ENCODE peak calls at places on chromosome 14, in nine cellular contexts. One of them, this sample, is unnamed.

GRCh38 chr14:56585461-56586084 is 6.0 kb downstream of the TMEM260 start:
- DNase-seq in psoas muscle: no peak
- DNase-seq in NCI-H2029: peak
- DNase-seq in stimulated activated CD8-positive, alpha-beta memory T cell treated with anti-CD3 and anti-CD28 coated beads, Interleukin-2, amount 100 ng/mL, for 48 hours: no peak
- DNase-seq in non-pigmented ciliary epithelial cell: no peak
- DNase-seq in Calu3: no peak
- DNase-seq in amniotic epithelial cell: no peak
- DNase-seq in stimulated activated naive B cell treated with anti-CD40 and anti-IgM and Interleukin-4, amounts not matched to agents 10 μg/mL and 1 μg/mL and 100 μg/mL, for 72 hours: no peak
- DNase-seq in left ventricle myocardium inferior: no peak
- DNase-seq in this sample: no peak

GRCh38 chr14:103930051-103930604 is 1.9 kb downstream of the TDRD9 start:
- DNase-seq in Calu3: no peak
- DNase-seq in stimulated activated naive B cell treated with anti-CD40 and anti-IgM and Interleukin-4, amounts not matched to agents 10 μg/mL and 1 μg/mL and 100 μg/mL, for 72 hours: no peak
- DNase-seq in amniotic epithelial cell: no peak
- DNase-seq in left ventricle myocardium inferior: no peak
- DNase-seq in psoas muscle: no peak
- DNase-seq in stimulated activated CD8-positive, alpha-beta memory T cell treated with anti-CD3 and anti-CD28 coated beads, Interleukin-2, amount 100 ng/mL, for 48 hours: no peak
- DNase-seq in NCI-H2029: no peak
- DNase-seq in non-pigmented ciliary epithelial cell: no peak
- DNase-seq in this sample: no peak

GRCh38 chr14:77303417-77304156 is 17.1 kb downstream of the POMT2 start:
- DNase-seq in Calu3: peak
- DNase-seq in stimulated activated naive B cell treated with anti-CD40 and anti-IgM and Interleukin-4, amounts not matched to agents 10 μg/mL and 1 μg/mL and 100 μg/mL, for 72 hours: no peak
- DNase-seq in amniotic epithelial cell: peak
- DNase-seq in NCI-H2029: peak
- DNase-seq in stimulated activated CD8-positive, alpha-beta memory T cell treated with anti-CD3 and anti-CD28 coated beads, Interleukin-2, amount 100 ng/mL, for 48 hours: no peak
- DNase-seq in left ventricle myocardium inferior: no peak
- DNase-seq in psoas muscle: no peak
- DNase-seq in non-pigmented ciliary epithelial cell: peak
- DNase-seq in this sample: no peak

GRCh38 chr14:100293497-100294212 is 12.6 kb downstream of the SLC25A29 start:
- DNase-seq in amniotic epithelial cell: no peak
- DNase-seq in psoas muscle: peak
- DNase-seq in stimulated activated CD8-positive, alpha-beta memory T cell treated with anti-CD3 and anti-CD28 coated beads, Interleukin-2, amount 100 ng/mL, for 48 hours: no peak
- DNase-seq in non-pigmented ciliary epithelial cell: no peak
- DNase-seq in stimulated activated naive B cell treated with anti-CD40 and anti-IgM and Interleukin-4, amounts not matched to agents 10 μg/mL and 1 μg/mL and 100 μg/mL, for 72 hours: no peak
- DNase-seq in left ventricle myocardium inferior: no peak
- DNase-seq in Calu3: no peak
- DNase-seq in NCI-H2029: no peak
- DNase-seq in this sample: no peak

GRCh38 chr14:23436327-23437141 is 1.1 kb upstream of the MYH7 start:
- DNase-seq in non-pigmented ciliary epithelial cell: no peak
- DNase-seq in left ventricle myocardium inferior: no peak
- DNase-seq in psoas muscle: no peak
- DNase-seq in stimulated activated naive B cell treated with anti-CD40 and anti-IgM and Interleukin-4, amounts not matched to agents 10 μg/mL and 1 μg/mL and 100 μg/mL, for 72 hours: no peak
- DNase-seq in Calu3: no peak
- DNase-seq in amniotic epithelial cell: peak
- DNase-seq in stimulated activated CD8-positive, alpha-beta memory T cell treated with anti-CD3 and anti-CD28 coated beads, Interleukin-2, amount 100 ng/mL, for 48 hours: no peak
- DNase-seq in NCI-H2029: no peak
- DNase-seq in this sample: no peak

GRCh38 chr14:104567141-104567956 is 12.2 kb upstream of the C14orf180 start:
- DNase-seq in stimulated activated naive B cell treated with anti-CD40 and anti-IgM and Interleukin-4, amounts not matched to agents 10 μg/mL and 1 μg/mL and 100 μg/mL, for 72 hours: no peak
- DNase-seq in stimulated activated CD8-positive, alpha-beta memory T cell treated with anti-CD3 and anti-CD28 coated beads, Interleukin-2, amount 100 ng/mL, for 48 hours: no peak
- DNase-seq in psoas muscle: no peak
- DNase-seq in amniotic epithelial cell: no peak
- DNase-seq in NCI-H2029: no peak
- DNase-seq in left ventricle myocardium inferior: no peak
- DNase-seq in non-pigmented ciliary epithelial cell: no peak
- DNase-seq in Calu3: no peak
- DNase-seq in this sample: no peak

GRCh38 chr14:99544971-99545370 is 59.0 kb downstream of the CCDC85C start:
- DNase-seq in psoas muscle: no peak
- DNase-seq in stimulated activated naive B cell treated with anti-CD40 and anti-IgM and Interleukin-4, amounts not matched to agents 10 μg/mL and 1 μg/mL and 100 μg/mL, for 72 hours: no peak
- DNase-seq in NCI-H2029: no peak
- DNase-seq in stimulated activated CD8-positive, alpha-beta memory T cell treated with anti-CD3 and anti-CD28 coated beads, Interleukin-2, amount 100 ng/mL, for 48 hours: no peak
- DNase-seq in non-pigmented ciliary epithelial cell: no peak
- DNase-seq in Calu3: no peak
- DNase-seq in left ventricle myocardium inferior: no peak
- DNase-seq in amniotic epithelial cell: no peak
- DNase-seq in this sample: no peak

GRCh38 chr14:74275265-74275841 is 27.4 kb downstream of the ABCD4 start:
- DNase-seq in stimulated activated CD8-positive, alpha-beta memory T cell treated with anti-CD3 and anti-CD28 coated beads, Interleukin-2, amount 100 ng/mL, for 48 hours: no peak
- DNase-seq in NCI-H2029: no peak
- DNase-seq in left ventricle myocardium inferior: no peak
- DNase-seq in psoas muscle: no peak
- DNase-seq in non-pigmented ciliary epithelial cell: peak
- DNase-seq in Calu3: peak
- DNase-seq in amniotic epithelial cell: peak
- DNase-seq in stimulated activated naive B cell treated with anti-CD40 and anti-IgM and Interleukin-4, amounts not matched to agents 10 μg/mL and 1 μg/mL and 100 μg/mL, for 72 hours: no peak
- DNase-seq in this sample: no peak

GRCh38 chr14:69263771-69264170 is 3.8 kb downstream of the GALNT16 start:
- DNase-seq in amniotic epithelial cell: no peak
- DNase-seq in left ventricle myocardium inferior: peak
- DNase-seq in stimulated activated CD8-positive, alpha-beta memory T cell treated with anti-CD3 and anti-CD28 coated beads, Interleukin-2, amount 100 ng/mL, for 48 hours: no peak
- DNase-seq in NCI-H2029: no peak
- DNase-seq in stimulated activated naive B cell treated with anti-CD40 and anti-IgM and Interleukin-4, amounts not matched to agents 10 μg/mL and 1 μg/mL and 100 μg/mL, for 72 hours: no peak
- DNase-seq in psoas muscle: peak
- DNase-seq in Calu3: no peak
- DNase-seq in non-pigmented ciliary epithelial cell: no peak
- DNase-seq in this sample: no peak

GRCh38 chr14:103103461-103104388 is 9.2 kb downstream of the EXOC3L4 start:
- DNase-seq in NCI-H2029: peak
- DNase-seq in psoas muscle: peak
- DNase-seq in amniotic epithelial cell: peak
- DNase-seq in left ventricle myocardium inferior: peak
- DNase-seq in Calu3: peak
- DNase-seq in non-pigmented ciliary epithelial cell: no peak
- DNase-seq in stimulated activated naive B cell treated with anti-CD40 and anti-IgM and Interleukin-4, amounts not matched to agents 10 μg/mL and 1 μg/mL and 100 μg/mL, for 72 hours: no peak
- DNase-seq in stimulated activated CD8-positive, alpha-beta memory T cell treated with anti-CD3 and anti-CD28 coated beads, Interleukin-2, amount 100 ng/mL, for 48 hours: no peak
- DNase-seq in this sample: no peak

GRCh38 chr14:31949709-31950108 is 127.4 kb upstream of the ARHGAP5 start:
- DNase-seq in stimulated activated CD8-positive, alpha-beta memory T cell treated with anti-CD3 and anti-CD28 coated beads, Interleukin-2, amount 100 ng/mL, for 48 hours: no peak
- DNase-seq in amniotic epithelial cell: peak
- DNase-seq in NCI-H2029: no peak
- DNase-seq in Calu3: no peak
- DNase-seq in stimulated activated naive B cell treated with anti-CD40 and anti-IgM and Interleukin-4, amounts not matched to agents 10 μg/mL and 1 μg/mL and 100 μg/mL, for 72 hours: no peak
- DNase-seq in left ventricle myocardium inferior: no peak
- DNase-seq in non-pigmented ciliary epithelial cell: no peak
- DNase-seq in psoas muscle: no peak
- DNase-seq in this sample: no peak

GRCh38 chr14:103692159-103692558 is 23.1 kb downstream of the XRCC3 start:
- DNase-seq in psoas muscle: no peak
- DNase-seq in stimulated activated naive B cell treated with anti-CD40 and anti-IgM and Interleukin-4, amounts not matched to agents 10 μg/mL and 1 μg/mL and 100 μg/mL, for 72 hours: no peak
- DNase-seq in NCI-H2029: no peak
- DNase-seq in amniotic epithelial cell: no peak
- DNase-seq in non-pigmented ciliary epithelial cell: no peak
- DNase-seq in left ventricle myocardium inferior: no peak
- DNase-seq in Calu3: no peak
- DNase-seq in stimulated activated CD8-positive, alpha-beta memory T cell treated with anti-CD3 and anti-CD28 coated beads, Interleukin-2, amount 100 ng/mL, for 48 hours: no peak
- DNase-seq in this sample: no peak

GRCh38 chr14:56371737-56372136 is 207.9 kb upstream of the TMEM260 start:
- DNase-seq in amniotic epithelial cell: no peak
- DNase-seq in Calu3: no peak
- DNase-seq in left ventricle myocardium inferior: no peak
- DNase-seq in NCI-H2029: no peak
- DNase-seq in psoas muscle: no peak
- DNase-seq in non-pigmented ciliary epithelial cell: no peak
- DNase-seq in stimulated activated CD8-positive, alpha-beta memory T cell treated with anti-CD3 and anti-CD28 coated beads, Interleukin-2, amount 100 ng/mL, for 48 hours: no peak
- DNase-seq in stimulated activated naive B cell treated with anti-CD40 and anti-IgM and Interleukin-4, amounts not matched to agents 10 μg/mL and 1 μg/mL and 100 μg/mL, for 72 hours: no peak
- DNase-seq in this sample: no peak

GRCh38 chr14:77989441-77989891 is 180.7 kb upstream of the NRXN3 start:
- DNase-seq in Calu3: no peak
- DNase-seq in psoas muscle: no peak
- DNase-seq in stimulated activated CD8-positive, alpha-beta memory T cell treated with anti-CD3 and anti-CD28 coated beads, Interleukin-2, amount 100 ng/mL, for 48 hours: no peak
- DNase-seq in amniotic epithelial cell: no peak
- DNase-seq in left ventricle myocardium inferior: peak
- DNase-seq in non-pigmented ciliary epithelial cell: no peak
- DNase-seq in stimulated activated naive B cell treated with anti-CD40 and anti-IgM and Interleukin-4, amounts not matched to agents 10 μg/mL and 1 μg/mL and 100 μg/mL, for 72 hours: no peak
- DNase-seq in NCI-H2029: no peak
- DNase-seq in this sample: no peak

GRCh38 chr14:61698216-61698980 is 3.1 kb downstream of the HIF1A start:
- DNase-seq in NCI-H2029: no peak
- DNase-seq in psoas muscle: no peak
- DNase-seq in stimulated activated CD8-positive, alpha-beta memory T cell treated with anti-CD3 and anti-CD28 coated beads, Interleukin-2, amount 100 ng/mL, for 48 hours: no peak
- DNase-seq in stimulated activated naive B cell treated with anti-CD40 and anti-IgM and Interleukin-4, amounts not matched to agents 10 μg/mL and 1 μg/mL and 100 μg/mL, for 72 hours: no peak
- DNase-seq in non-pigmented ciliary epithelial cell: no peak
- DNase-seq in left ventricle myocardium inferior: no peak
- DNase-seq in Calu3: no peak
- DNase-seq in amniotic epithelial cell: peak
- DNase-seq in this sample: no peak

GRCh38 chr14:70448633-70449032 is 3.3 kb upstream of the ADAM21 start:
- DNase-seq in stimulated activated naive B cell treated with anti-CD40 and anti-IgM and Interleukin-4, amounts not matched to agents 10 μg/mL and 1 μg/mL and 100 μg/mL, for 72 hours: no peak
- DNase-seq in Calu3: no peak
- DNase-seq in psoas muscle: no peak
- DNase-seq in NCI-H2029: no peak
- DNase-seq in non-pigmented ciliary epithelial cell: no peak
- DNase-seq in left ventricle myocardium inferior: no peak
- DNase-seq in stimulated activated CD8-positive, alpha-beta memory T cell treated with anti-CD3 and anti-CD28 coated beads, Interleukin-2, amount 100 ng/mL, for 48 hours: no peak
- DNase-seq in amniotic epithelial cell: peak
- DNase-seq in this sample: no peak

GRCh38 chr14:104467641-104468040 is 111.9 kb upstream of the C14orf180 start:
- DNase-seq in non-pigmented ciliary epithelial cell: no peak
- DNase-seq in Calu3: no peak
- DNase-seq in NCI-H2029: no peak
- DNase-seq in stimulated activated CD8-positive, alpha-beta memory T cell treated with anti-CD3 and anti-CD28 coated beads, Interleukin-2, amount 100 ng/mL, for 48 hours: no peak
- DNase-seq in psoas muscle: no peak
- DNase-seq in left ventricle myocardium inferior: no peak
- DNase-seq in stimulated activated naive B cell treated with anti-CD40 and anti-IgM and Interleukin-4, amounts not matched to agents 10 μg/mL and 1 μg/mL and 100 μg/mL, for 72 hours: no peak
- DNase-seq in amniotic epithelial cell: no peak
- DNase-seq in this sample: no peak

GRCh38 chr14:55327179-55327578 is 56.0 kb downstream of the FBXO34 start:
- DNase-seq in NCI-H2029: no peak
- DNase-seq in stimulated activated CD8-positive, alpha-beta memory T cell treated with anti-CD3 and anti-CD28 coated beads, Interleukin-2, amount 100 ng/mL, for 48 hours: no peak
- DNase-seq in Calu3: no peak
- DNase-seq in stimulated activated naive B cell treated with anti-CD40 and anti-IgM and Interleukin-4, amounts not matched to agents 10 μg/mL and 1 μg/mL and 100 μg/mL, for 72 hours: peak
- DNase-seq in amniotic epithelial cell: no peak
- DNase-seq in non-pigmented ciliary epithelial cell: no peak
- DNase-seq in psoas muscle: no peak
- DNase-seq in left ventricle myocardium inferior: no peak
- DNase-seq in this sample: peak